ENCODE peak calls at places on chromosomes 2 and 18, in five cellular contexts. V is left lung; H is A673; W is naive thymus-derived CD4-positive, alpha-beta T cell; U is K562. O is an unnamed sample. For H3K9me3, the result is how much of the 10 kb centered on the place peaks cover.

GRCh38 chr2:235501663-235502009 is 7.8 kb downstream of the AGAP1 start:
- DNase-seq in V (no peak), H (no peak), W (no peak), U (no peak), O (no peak)

GRCh38 chr2:61679096-61679495 is 140.9 kb upstream of the XPO1 start:
- DNase-seq in V (no peak), H (no peak), W (no peak), U (no peak), O (no peak)

GRCh38 chr18:77263471-77263774 is 13.8 kb downstream of the GALR1 start:
- DNase-seq in V (no peak), H (no peak), W (no peak), U (no peak), O (no peak)

GRCh38 chr2:170744248-170745002 is 25.8 kb upstream of the ERICH2 start:
- DNase-seq in V (peak), H (no peak), W (no peak), U (no peak), O (no peak)

GRCh38 chr2:111164078-111164477 is 43.4 kb downstream of the BCL2L11 start:
- DNase-seq in V (no peak), H (no peak), W (no peak), U (no peak), O (no peak)

GRCh38 chr2:162403884-162404283 is 60.0 kb downstream of the GCA start:
- DNase-seq in V (no peak), H (peak), W (no peak), U (no peak), O (no peak)

GRCh38 chr2:111999809-112000208 is 55.3 kb upstream of the TMEM87B start:
- DNase-seq in V (no peak), H (no peak), W (no peak), U (no peak), O (no peak)

GRCh38 chr18:2657788-2658458 is 2.4 kb downstream of the SMCHD1 start:
- DNase-seq in V (no peak), H (peak), W (no peak), U (no peak), O (no peak)

GRCh38 chr2:110741491-110741980 is 9.2 kb downstream of the ACOXL start:
- DNase-seq in V (no peak), H (no peak), W (no peak), U (peak), O (no peak)

GRCh38 chr2:55949613-55950012 is 26.0 kb upstream of the EFEMP1 start:
- DNase-seq in V (no peak), H (no peak), W (no peak), U (no peak), O (no peak)

GRCh38 chr18:70578480-70578879 is 289.6 kb downstream of the SOCS6 start:
- DNase-seq in V (no peak), H (peak), W (no peak), U (no peak), O (no peak)

GRCh38 chr2:28172114-28172898 is 220.4 kb upstream of the FOSL2 start:
- DNase-seq in V (no peak), H (no peak), W (no peak), U (no peak), O (no peak)

GRCh38 chr2:228681426-228681825 is 499.9 kb upstream of the SPHKAP start:
- DNase-seq in V (no peak), H (peak), W (no peak), U (no peak), O (no peak)

GRCh38 chr2:25232248-25232825 is 64.0 kb upstream of the POMC start:
- DNase-seq in V (no peak), H (no peak), W (no peak), U (no peak), O (no peak)

GRCh38 chr2:26550276-26551015 is 72.5 kb upstream of the OTOF start:
- DNase-seq in V (no peak), H (no peak), W (no peak), U (no peak), O (no peak)

GRCh38 chr18:60292186-60292585 is 80.4 kb downstream of the MC4R start:
- DNase-seq in V (no peak), H (no peak), W (no peak), U (no peak), O (no peak)

GRCh38 chr18:23228102-23229051 is 93.1 kb downstream of the CABLES1 start:
- DNase-seq in V (no peak), H (peak), W (no peak), U (no peak), O (no peak)

GRCh38 chr2:161068670-161069069 is 91.6 kb upstream of the TANK start:
- DNase-seq in V (no peak), H (peak), W (no peak), U (no peak), O (no peak)

GRCh38 chr2:215841175-215841816 is 172.1 kb downstream of the MREG start:
- DNase-seq in V (no peak), H (no peak), W (no peak), U (no peak), O (no peak)

GRCh38 chr18:28159055-28159454 is 17.9 kb downstream of the CDH2 start:
- DNase-seq in V (no peak), H (no peak), W (no peak), U (no peak), O (no peak)

GRCh38 chr2:18651842-18652774 is 62.7 kb upstream of the NT5C1B start:
- DNase-seq in V (no peak), H (no peak), W (no peak), U (no peak), O (no peak)

DNA sequence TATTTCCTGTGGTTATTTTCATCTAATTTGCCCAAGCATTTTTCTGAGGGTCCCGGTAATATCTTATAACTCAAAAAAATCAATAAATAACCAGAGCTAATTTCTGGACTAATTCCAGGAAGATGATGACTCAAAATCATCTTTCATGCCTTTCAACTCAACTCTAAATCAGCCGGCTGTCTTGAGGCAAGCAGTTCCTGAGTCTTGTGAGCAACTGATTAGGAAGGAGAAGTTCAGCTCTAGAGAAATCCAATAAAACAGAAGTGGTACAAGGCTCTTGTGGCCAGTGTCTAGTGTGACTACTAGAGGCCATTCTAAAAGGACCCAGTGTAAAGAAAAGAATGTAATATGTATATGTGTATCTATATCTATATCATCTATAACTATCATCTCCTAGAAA is 890.4 kb downstream of the TRIB2 start:
- DNase-seq in V (no peak), H (no peak), W (no peak), U (no peak), O (no peak)
- H3K9me3 ChIP-seq in V (under half), H (under half), W (under half), U (under half), O (under half)

GRCh38 chr2:16079637-16080036 is 139.3 kb downstream of the MYCN start:
- DNase-seq in V (no peak), H (no peak), W (no peak), U (no peak), O (no peak)

GRCh38 chr2:16080071-16080470 is 139.7 kb downstream of the MYCN start:
- DNase-seq in V (no peak), H (no peak), W (no peak), U (no peak), O (no peak)

GRCh38 chr2:16080516-16080915 is 140.2 kb downstream of the MYCN start:
- DNase-seq in V (no peak), H (no peak), W (no peak), U (no peak), O (no peak)

GRCh38 chr2:16075045-16076012 is 135.0 kb downstream of the MYCN start:
- DNase-seq in V (no peak), H (no peak), W (no peak), U (no peak), O (no peak)

DNA sequence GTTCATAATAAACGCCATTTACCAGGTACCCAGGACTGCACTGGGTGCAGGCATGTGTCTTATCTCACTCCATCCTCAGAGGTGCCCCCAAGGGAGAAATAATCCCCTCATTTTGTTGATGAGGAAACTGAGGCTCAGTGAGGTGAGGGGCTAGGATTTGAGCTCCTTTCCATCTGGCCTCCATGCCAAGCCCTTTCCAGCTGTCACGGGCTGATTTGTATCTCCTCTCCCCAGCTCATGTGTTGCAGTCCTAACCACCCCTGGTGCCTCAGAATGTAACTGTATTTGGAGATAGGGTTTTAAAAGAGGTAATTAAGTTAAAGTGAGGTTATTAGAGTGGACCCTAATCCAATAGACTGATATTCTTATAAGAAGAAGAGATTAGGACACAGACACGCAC is 137.3 kb downstream of the MYCN start:
- DNase-seq in V (no peak), H (no peak), W (no peak), U (no peak), O (no peak)
- H3K9me3 ChIP-seq in V (under half), H (under half), W (under half), U (under half), O (under half)

GRCh38 chr18:47970664-47971523 is 40.4 kb upstream of the SMAD2 start:
- DNase-seq in V (no peak), H (no peak), W (no peak), U (no peak), O (no peak)

GRCh38 chr18:47964086-47964485 is 33.6 kb upstream of the SMAD2 start:
- DNase-seq in V (no peak), H (no peak), W (no peak), U (no peak), O (no peak)

GRCh38 chr18:47968721-47969120 is 38.3 kb upstream of the SMAD2 start:
- DNase-seq in V (no peak), H (no peak), W (no peak), U (no peak), O (no peak)

GRCh38 chr18:47969851-47970250 is 39.4 kb upstream of the SMAD2 start:
- DNase-seq in V (no peak), H (no peak), W (no peak), U (no peak), O (no peak)

DNA sequence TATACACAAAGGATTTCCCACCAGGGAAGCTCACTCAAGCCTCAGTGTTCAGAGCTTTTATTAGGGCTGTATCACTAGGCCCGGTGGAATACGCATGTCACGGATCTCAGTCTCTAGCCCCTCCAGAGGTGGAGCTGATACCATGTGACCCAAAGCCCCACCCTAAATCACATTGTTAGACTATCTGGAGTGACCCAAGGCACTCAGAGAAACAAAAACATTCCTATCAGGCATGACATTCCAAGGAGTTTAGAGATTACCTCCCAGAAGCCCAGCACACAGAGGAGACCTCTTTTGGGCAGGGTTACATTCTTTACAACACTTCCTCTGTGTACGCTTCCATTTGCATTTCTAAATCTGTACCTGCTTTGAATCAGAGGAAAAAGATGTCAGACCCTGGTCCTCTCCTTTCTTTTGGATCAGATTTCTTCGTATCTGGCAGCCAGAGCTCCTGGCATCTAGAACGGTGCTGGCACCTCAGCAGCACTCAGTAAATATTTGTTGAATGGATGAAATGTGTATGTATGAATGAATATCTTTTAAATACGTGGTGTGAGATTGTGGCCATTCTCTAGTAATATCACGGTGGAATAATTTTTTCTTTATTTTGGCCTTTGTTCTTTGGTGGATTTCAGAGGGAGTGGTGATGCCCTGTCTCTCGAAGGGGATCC is 37.7 kb upstream of the SMAD2 start:
- DNase-seq in V (no peak), H (no peak), W (no peak), U (no peak), O (no peak)
- H3K9me3 ChIP-seq in V (under half), H (under half), W (under half), U (under half), O (under half)

GRCh38 chr18:43486462-43486861 is 209.2 kb upstream of the SYT4 start:
- DNase-seq in V (no peak), H (peak), W (no peak), U (no peak), O (no peak)
- H3K9me3 ChIP-seq in V (under half), H (under half), W (under half), U (under half), O (under half)

GRCh38 chr2:221747289-221747972 is 175.3 kb upstream of the EPHA4 start:
- DNase-seq in V (no peak), H (no peak), W (no peak), U (no peak), O (no peak)

GRCh38 chr2:221753401-221753800 is 181.3 kb upstream of the EPHA4 start:
- DNase-seq in V (no peak), H (no peak), W (no peak), U (no peak), O (no peak)

GRCh38 chr2:221752781-221753180 is 180.7 kb upstream of the EPHA4 start:
- DNase-seq in V (no peak), H (no peak), W (no peak), U (no peak), O (no peak)

GRCh38 chr2:221750317-221750716 is 178.2 kb upstream of the EPHA4 start:
- DNase-seq in V (no peak), H (no peak), W (no peak), U (no peak), O (no peak)
- H3K9me3 ChIP-seq in V (under half), H (under half), W (under half), U (under half), O (under half)

GRCh38 chr2:15845294-15845693 is 95.1 kb upstream of the MYCN start:
- DNase-seq in V (no peak), H (no peak), W (no peak), U (no peak), O (no peak)

GRCh38 chr2:15846626-15847025 is 93.7 kb upstream of the MYCN start:
- DNase-seq in V (no peak), H (no peak), W (no peak), U (no peak), O (no peak)

GRCh38 chr2:15844099-15844801 is 96.1 kb upstream of the MYCN start:
- DNase-seq in V (no peak), H (peak), W (no peak), U (peak), O (no peak)

GRCh38 chr2:15842771-15843666 is 97.3 kb upstream of the MYCN start:
- DNase-seq in V (no peak), H (no peak), W (no peak), U (no peak), O (no peak)

GRCh38 chr2:15845737-15846405 is 94.5 kb upstream of the MYCN start:
- DNase-seq in V (no peak), H (no peak), W (no peak), U (no peak), O (no peak)
- H3K9me3 ChIP-seq in V (under half), H (under half), W (under half), U (under half), O (under half)

DNA sequence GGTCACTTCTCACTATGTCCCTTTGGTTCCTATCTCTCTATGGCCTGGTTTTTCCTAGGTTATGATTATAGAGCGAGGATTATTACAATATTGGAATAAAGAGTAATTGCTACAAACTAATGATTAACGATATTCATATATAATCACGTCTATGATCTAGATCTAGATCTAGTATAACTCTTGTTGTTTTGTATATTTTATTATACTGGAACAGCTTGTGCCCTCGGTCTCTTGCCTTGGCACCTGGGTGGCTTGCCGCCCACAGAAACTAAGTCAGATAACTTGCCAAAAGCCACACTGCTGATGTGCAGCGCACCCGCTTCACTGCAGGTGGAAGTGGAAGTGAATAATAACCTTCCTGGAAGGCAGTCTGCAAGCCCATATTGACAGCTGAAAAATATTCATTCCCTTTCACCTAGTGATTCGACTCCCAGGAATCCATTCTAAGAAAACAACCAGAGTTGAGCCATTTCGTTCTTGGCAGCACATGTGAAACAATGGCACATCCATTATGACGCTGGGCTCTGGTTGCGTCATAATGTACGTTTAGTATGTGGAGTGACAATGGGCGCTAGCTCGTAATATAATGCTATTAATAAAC is 725 bp upstream of the ANKRD53 start:
- DNase-seq in V (no peak), H (peak), W (peak), U (no peak), O (no peak)
- H3K9me3 ChIP-seq in V (under half), H (under half), W (under half), U (under half), O (under half)

O was measured in T-helper 17 cell.